ENCODE peak calls at places on chromosomes 7 and 10, in seven cellular contexts. L is type B pancreatic cell; J is NCI-H1105; X is HS-5; F is cardiac septum; R is caudate nucleus; V is effector memory CD4-positive, alpha-beta T cell. Y is an unnamed sample.

GRCh38 chr10:112201334-112201733 is 17.8 kb upstream of the GPAM start:
- DNase-seq in L (no peak), J (no peak), X (no peak), F (no peak), R (no peak), V (no peak), Y (no peak)

GRCh38 chr10:60627778-60628773 is 150.2 kb upstream of the CDK1 start:
- DNase-seq in L (no peak), J (no peak), X (no peak), F (no peak), R (no peak), V (no peak), Y (no peak)

GRCh38 chr7:50962962-50963374 is 180.3 kb upstream of the GRB10 start:
- DNase-seq in L (no peak), J (peak; percentile 69), X (no peak), F (peak; percentile 87), R (no peak), V (no peak), Y (no peak)

GRCh38 chr7:4667776-4668509 is 14.2 kb upstream of the FOXK1 start:
- DNase-seq in L (no peak), J (no peak), X (no peak), F (no peak), R (no peak), V (no peak), Y (no peak)

GRCh38 chr10:73076361-73077183 is 20.1 kb downstream of the P4HA1 start:
- DNase-seq in L (no peak), J (no peak), X (no peak), F (peak; percentile 82), R (peak; percentile 10), V (no peak), Y (peak; percentile 27)

GRCh38 chr10:97923057-97923456 is 73.4 kb downstream of the GOLGA7B start:
- DNase-seq in L (no peak), J (no peak), X (no peak), F (no peak), R (no peak), V (no peak), Y (no peak)

GRCh38 chr7:99557196-99557607 is 1.2 kb upstream of the ZNF655 start:
- DNase-seq in L (no peak), J (no peak), X (no peak), F (no peak), R (no peak), V (no peak), Y (no peak)

GRCh38 chr7:155395176-155395797 is 62.6 kb upstream of the EN2 start:
- DNase-seq in L (no peak), J (peak; percentile 71), X (no peak), F (no peak), R (peak; percentile 13), V (no peak), Y (peak; percentile 20)

GRCh38 chr10:7258948-7259523 is 151.8 kb downstream of the SFMBT2 start:
- DNase-seq in L (no peak), J (no peak), X (no peak), F (no peak), R (no peak), V (no peak), Y (no peak)

GRCh38 chr10:119203006-119203405 is 4.4 kb upstream of the GRK5 start:
- DNase-seq in L (no peak), J (no peak), X (peak; percentile 31), F (no peak), R (no peak), V (no peak), Y (no peak)

GRCh38 chr7:44531421-44532380 is 9.4 kb downstream of the NPC1L1 start:
- DNase-seq in L (no peak), J (no peak), X (no peak), F (no peak), R (no peak), V (no peak), Y (no peak)

GRCh38 chr10:109740436-109740835 is 182.9 kb downstream of the XPNPEP1 start:
- DNase-seq in L (no peak), J (no peak), X (no peak), F (no peak), R (no peak), V (no peak), Y (no peak)

GRCh38 chr10:29186221-29186620 is 102.6 kb upstream of the LYZL1 start:
- DNase-seq in L (no peak), J (no peak), X (no peak), F (no peak), R (no peak), V (no peak), Y (no peak)

GRCh38 chr10:91683976-91684375 is 51.1 kb upstream of the PPP1R3C start:
- DNase-seq in L (no peak), J (no peak), X (peak; percentile 82), F (no peak), R (no peak), V (no peak), Y (no peak)

GRCh38 chr7:84219310-84219709 is 24.7 kb upstream of the SEMA3A start:
- DNase-seq in L (no peak), J (no peak), X (no peak), F (no peak), R (no peak), V (no peak), Y (no peak)

GRCh38 chr10:85557077-85557476 is 809.5 kb downstream of the GRID1 start:
- DNase-seq in L (no peak), J (no peak), X (peak; percentile 73), F (no peak), R (no peak), V (no peak), Y (no peak)

GRCh38 chr10:68156373-68157185 is 47.3 kb downstream of the MYPN start:
- DNase-seq in L (no peak), J (peak; percentile 3), X (no peak), F (no peak), R (peak; percentile 38), V (peak; percentile 15), Y (peak; percentile 22)

GRCh38 chr10:123637326-123637880 is 28.8 kb upstream of the GPR26 start:
- DNase-seq in L (no peak), J (no peak), X (peak; percentile 92), F (no peak), R (no peak), V (no peak), Y (no peak)

GRCh38 chr10:132716691-132717490 is 69.1 kb downstream of the NKX6-2 start:
- DNase-seq in L (peak; percentile 48), J (no peak), X (no peak), F (peak; percentile 63), R (no peak), V (no peak), Y (no peak)

GRCh38 chr10:8568401-8568800 is 513.9 kb downstream of the GATA3 start:
- DNase-seq in L (no peak), J (no peak), X (no peak), F (no peak), R (no peak), V (no peak), Y (no peak)

GRCh38 chr10:132979491-132980425 is 37.4 kb upstream of the CFAP46 start:
- DNase-seq in L (no peak), J (no peak), X (no peak), F (no peak), R (no peak), V (no peak), Y (no peak)

GRCh38 chr10:13707156-13707881 is 120.6 kb downstream of the PRPF18 start:
- DNase-seq in L (peak; percentile 77), J (no peak), X (no peak), F (peak; percentile 91), R (peak; percentile 76), V (no peak), Y (peak; percentile 40)

GRCh38 chr7:75795831-75796285 is 17.7 kb downstream of the CCL24 start:
- DNase-seq in L (no peak), J (no peak), X (no peak), F (no peak), R (no peak), V (no peak), Y (no peak)

GRCh38 chr7:13904689-13905088 is 84.8 kb downstream of the ETV1 start:
- DNase-seq in L (no peak), J (no peak), X (no peak), F (no peak), R (no peak), V (no peak), Y (no peak)

GRCh38 chr7:55365103-55365679 is at the start of gene LANCL2:
- DNase-seq in L (no peak), J (peak; percentile 61), X (no peak), F (no peak), R (peak; percentile 76), V (no peak), Y (peak; percentile 74)

GRCh38 chr7:2705371-2706096 is 17.5 kb downstream of the AMZ1 start:
- DNase-seq in L (no peak), J (no peak), X (no peak), F (no peak), R (no peak), V (no peak), Y (no peak)